ENCODE peak calls at places on chromosomes 5 and 9, in four cellular contexts. T is GM12878, F is lung, U is fibroblast of lung. M is an unnamed sample.

GRCh38 chr5:14445581-14446290 is 135.9 kb upstream of the OTULINL start:
- DNase-seq in T (no peak), F (no peak), U (peak), M (no peak)

GRCh38 chr5:74441616-74442015 is 198.9 kb downstream of the ENC1 start:
- DNase-seq in T (no peak), F (no peak), U (no peak), M (no peak)

GRCh38 chr9:113631811-113632665 is 168.5 kb downstream of the RGS3 start:
- DNase-seq in T (no peak), F (no peak), U (peak), M (no peak)

GRCh38 chr9:32589083-32589713 is 16.2 kb upstream of the NDUFB6 start:
- DNase-seq in T (no peak), F (no peak), U (peak), M (no peak)

GRCh38 chr5:172559004-172559932 is 81.8 kb upstream of the NEURL1B start:
- DNase-seq in T (no peak), F (no peak), U (peak), M (peak)

GRCh38 chr9:124366476-124367220 is 48.6 kb downstream of the PSMB7 start:
- DNase-seq in T (no peak), F (no peak), U (peak), M (no peak)

GRCh38 chr9:96661711-96662110 is 6.6 kb upstream of the PRXL2C start:
- DNase-seq in T (no peak), F (no peak), U (peak), M (no peak)

GRCh38 chr5:172509405-172509781 is 55.1 kb upstream of the SH3PXD2B start:
- DNase-seq in T (no peak), F (peak), U (no peak), M (no peak)

GRCh38 chr9:34984049-34984448 is 5.5 kb upstream of the DNAJB5 start:
- DNase-seq in T (no peak), F (no peak), U (peak), M (no peak)

GRCh38 chr5:54087436-54087835 is 222.9 kb downstream of the ARL15 start:
- DNase-seq in T (no peak), F (no peak), U (peak), M (peak)

GRCh38 chr5:141155540-141156374 is 5.9 kb downstream of the PCDHB6 start:
- DNase-seq in T (no peak), F (no peak), U (no peak), M (no peak)

GRCh38 chr5:140862441-140863295 is 6.1 kb upstream of the PCDHA11 start:
- DNase-seq in T (no peak), F (no peak), U (no peak), M (no peak)

GRCh38 chr5:38596997-38597396 is 40.6 kb upstream of the LIFR start:
- DNase-seq in T (no peak), F (no peak), U (no peak), M (no peak)

GRCh38 chr9:9552665-9553064 is 1060.1 kb downstream of the PTPRD start:
- DNase-seq in T (no peak), F (no peak), U (no peak), M (no peak)

GRCh38 chr9:93009337-93010015 is 49.0 kb upstream of the SUSD3 start:
- DNase-seq in T (no peak), F (no peak), U (no peak), M (no peak)

GRCh38 chr5:149345892-149346222 is 558 bp downstream of the GRPEL2 start:
- DNase-seq in T (no peak), F (no peak), U (peak), M (no peak)

GRCh38 chr9:87545858-87546257 is 48.2 kb downstream of the DAPK1 start:
- DNase-seq in T (no peak), F (no peak), U (peak), M (no peak)

GRCh38 chr5:67042586-67043133 is 153.9 kb downstream of the CD180 start:
- DNase-seq in T (no peak), F (no peak), U (no peak), M (no peak)

GRCh38 chr9:95626885-95627558 is 110.3 kb upstream of the PTCH1 start:
- DNase-seq in T (no peak), F (no peak), U (no peak), M (no peak)

GRCh38 chr5:130198927-130199326 is 294.7 kb downstream of the CHSY3 start:
- DNase-seq in T (no peak), F (no peak), U (peak), M (no peak)

GRCh38 chr5:55037046-55037771 is 13.2 kb downstream of the GZMK start:
- DNase-seq in T (no peak), F (no peak), U (peak), M (no peak)

GRCh38 chr9:109708507-109708945 is 71.5 kb upstream of the PALM2AKAP2 start:
- DNase-seq in T (no peak), F (no peak), U (peak), M (peak)

GRCh38 chr9:38205279-38205678 is 136.3 kb upstream of the SHB start:
- DNase-seq in T (no peak), F (no peak), U (no peak), M (no peak)

GRCh38 chr5:5659066-5659465 is 236.6 kb downstream of the ICE1 start:
- DNase-seq in T (no peak), F (no peak), U (no peak), M (no peak)

GRCh38 chr9:16627967-16628366 is 242.5 kb downstream of the BNC2 start:
- DNase-seq in T (no peak), F (peak), U (peak), M (peak)

GRCh38 chr9:76957258-76957657 is 51.3 kb upstream of the PRUNE2 start:
- DNase-seq in T (no peak), F (no peak), U (no peak), M (no peak)

GRCh38 chr5:41508186-41508585 is 2.2 kb downstream of the PLCXD3 start:
- DNase-seq in T (no peak), F (no peak), U (peak), M (no peak)

GRCh38 chr9:112874006-112874405 is 16.7 kb downstream of the SLC46A2 start:
- DNase-seq in T (no peak), F (no peak), U (peak), M (no peak)

GRCh38 chr9:133572821-133573361 is 36.3 kb downstream of the FAM163B start:
- DNase-seq in T (no peak), F (peak), U (no peak), M (no peak)

GRCh38 chr5:5246736-5247135 is 106.6 kb downstream of the ADAMTS16 start:
- DNase-seq in T (no peak), F (no peak), U (no peak), M (no peak)

GRCh38 chr5:154652746-154653417 is 102.3 kb upstream of the LARP1 start:
- DNase-seq in T (no peak), F (no peak), U (peak), M (no peak)

GRCh38 chr9:6628714-6629113 is 16.8 kb downstream of the GLDC start:
- DNase-seq in T (no peak), F (no peak), U (no peak), M (no peak)

GRCh38 chr5:172175263-172175719 is 12.7 kb downstream of the STK10 start:
- DNase-seq in T (peak), F (peak), U (no peak), M (no peak)

GRCh38 chr5:172235827-172236749 is 42.1 kb downstream of the EFCAB9 start:
- DNase-seq in T (no peak), F (no peak), U (peak), M (no peak)

GRCh38 chr5:52735139-52735538 is 52.6 kb upstream of the ITGA1 start:
- DNase-seq in T (no peak), F (no peak), U (no peak), M (no peak)

GRCh38 chr9:87324613-87325194 is 173.0 kb upstream of the DAPK1 start:
- DNase-seq in T (peak), F (no peak), U (peak), M (no peak)

GRCh38 chr9:17837931-17838330 is 259.1 kb downstream of the SH3GL2 start:
- DNase-seq in T (no peak), F (no peak), U (no peak), M (no peak)

GRCh38 chr5:168740821-168741213 is 161.6 kb upstream of the PANK3 start:
- DNase-seq in T (no peak), F (no peak), U (no peak), M (no peak)
- H3K4me3 ChIP-seq in T (no peak), F (no peak), U (no peak), M (no peak)

GRCh38 chr9:100428871-100429654 is 2.1 kb downstream of the MSANTD3 start:
- DNase-seq in T (no peak), F (no peak), U (peak), M (peak)
- H3K4me3 ChIP-seq in T (no peak), F (no peak), U (peak), M (peak)

GRCh38 chr9:122220673-122221222 is 8.0 kb downstream of the LHX6 start:
- DNase-seq in T (no peak), F (no peak), U (no peak), M (no peak)

GRCh38 chr9:122218070-122218884 is 10.5 kb downstream of the LHX6 start:
- DNase-seq in T (no peak), F (no peak), U (no peak), M (no peak)

GRCh38 chr9:122217640-122218039 is 11.1 kb downstream of the LHX6 start:
- DNase-seq in T (no peak), F (no peak), U (no peak), M (no peak)

GRCh38 chr9:122219856-122220672 is 8.7 kb downstream of the LHX6 start:
- DNase-seq in T (no peak), F (no peak), U (no peak), M (no peak)

GRCh38 chr9:122218885-122219855 is 9.6 kb downstream of the LHX6 start:
- DNase-seq in T (no peak), F (no peak), U (no peak), M (no peak)
- H3K4me3 ChIP-seq in T (no peak), F (no peak), U (no peak), M (no peak)

DNA sequence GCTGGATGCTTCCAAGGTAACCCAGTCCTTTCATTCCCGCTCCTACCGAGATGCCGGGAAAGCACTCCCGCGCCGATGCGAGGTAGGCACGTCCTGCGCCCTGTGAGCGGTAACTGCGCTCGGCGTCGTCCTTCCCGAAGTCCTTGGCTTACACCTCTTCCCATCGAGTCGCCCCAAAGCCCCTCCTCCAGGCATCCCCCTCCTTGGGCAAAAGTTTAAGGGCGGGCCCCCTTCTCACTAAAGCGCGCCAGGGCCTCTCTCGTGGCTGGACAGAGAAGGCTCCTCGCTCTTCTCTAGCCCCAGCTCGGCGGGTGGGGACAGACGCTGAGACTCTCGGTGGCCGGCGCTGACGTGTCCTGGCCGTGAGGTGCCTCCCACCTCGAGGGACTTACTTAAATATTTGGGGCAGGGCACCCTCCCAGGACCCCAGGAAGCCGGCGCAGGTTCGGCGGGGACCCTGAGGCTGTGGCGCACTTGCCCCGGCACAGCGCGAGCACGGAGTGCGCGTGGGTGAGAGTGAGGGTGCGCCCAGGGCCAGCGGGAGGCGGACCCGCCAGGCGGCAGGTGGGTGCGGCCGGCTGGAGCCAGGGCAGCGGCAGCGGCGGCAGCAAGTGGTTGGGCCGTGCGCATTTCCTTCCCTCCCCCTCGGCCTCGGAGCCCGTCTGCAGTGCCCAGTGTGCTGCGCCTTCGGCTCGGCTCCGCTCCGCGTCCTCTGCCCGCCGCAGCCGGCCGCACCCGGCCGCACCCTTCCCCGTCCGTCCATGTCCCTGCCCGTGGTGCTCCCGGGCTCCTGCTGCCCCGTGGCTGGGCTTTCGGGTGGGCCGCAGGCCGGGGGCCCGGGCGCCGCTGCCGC is at the start of gene ENTREP1:
- DNase-seq in T (no peak), F (peak), U (peak), M (no peak)
- H3K4me3 ChIP-seq in T (no peak), F (peak), U (peak), M (peak)

GRCh38 chr5:56233230-56233629 is at the start of gene ANKRD55:
- DNase-seq in T (no peak), F (no peak), U (no peak), M (no peak)
- H3K4me3 ChIP-seq in T (no peak), F (no peak), U (no peak), M (no peak)

DNA sequence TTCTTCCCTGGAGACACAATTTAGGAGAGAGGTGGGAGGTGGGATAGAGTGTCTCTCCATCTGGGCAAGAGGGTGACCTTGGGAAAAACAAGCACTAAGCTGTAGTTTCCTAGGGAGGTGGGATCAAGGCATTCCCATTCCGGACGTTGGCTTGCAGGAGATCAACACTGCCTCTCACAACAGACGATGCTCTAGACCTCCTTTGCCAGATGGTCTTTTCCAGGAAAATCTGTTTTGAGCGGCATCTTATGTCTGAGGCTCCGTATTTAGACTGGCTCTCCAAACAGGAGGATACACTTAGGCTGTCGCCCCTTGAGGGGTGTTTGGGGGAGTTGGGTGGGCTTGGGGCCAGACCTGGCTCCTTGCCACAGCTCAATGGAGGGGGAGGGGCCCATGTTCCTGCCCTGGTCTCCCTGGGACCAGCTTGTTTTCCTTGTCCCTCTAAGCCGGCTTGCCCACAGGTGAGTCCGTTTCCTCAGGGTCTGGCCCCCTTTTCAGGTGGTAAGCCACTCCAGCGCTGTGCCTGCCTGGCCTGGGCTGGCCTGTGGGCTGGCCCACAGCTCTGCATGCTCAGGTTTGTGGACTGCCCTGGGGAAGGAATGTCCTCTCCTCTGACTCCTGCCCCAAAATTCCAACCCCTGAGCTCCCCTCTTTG is 2.4 kb downstream of the PSD2 start:
- DNase-seq in T (no peak), F (no peak), U (no peak), M (no peak)
- H3K4me3 ChIP-seq in T (no peak), F (no peak), U (no peak), M (no peak)

DNA sequence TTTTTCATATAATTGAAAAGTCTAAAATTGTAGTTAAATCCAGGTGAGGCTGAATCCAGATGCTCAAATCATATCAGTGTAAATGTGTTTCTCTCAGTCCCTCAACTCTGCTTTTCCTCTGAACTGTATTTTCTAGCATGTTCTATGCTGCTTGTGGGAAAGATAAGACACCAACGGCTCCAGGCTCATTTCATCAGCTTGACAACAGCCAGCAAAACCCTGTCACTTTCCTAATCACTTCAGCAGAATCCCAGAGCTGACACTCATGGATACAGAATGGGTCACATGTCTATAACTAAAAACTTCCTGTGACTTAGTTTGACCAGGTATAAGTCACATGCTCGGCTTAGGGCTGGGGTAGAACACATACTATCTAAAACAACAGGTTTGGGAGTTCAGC is 179.4 kb upstream of the ADRA1B start:
- DNase-seq in T (no peak), F (no peak), U (no peak), M (no peak)
- H3K4me3 ChIP-seq in T (no peak), F (no peak), U (no peak), M (no peak)

GRCh38 chr5:35857004-35857345 is 284 bp downstream of the IL7R start:
- DNase-seq in T (no peak), F (no peak), U (peak), M (no peak)

GRCh38 chr5:35854248-35854647 is 2.4 kb upstream of the IL7R start:
- DNase-seq in T (no peak), F (no peak), U (no peak), M (no peak)

GRCh38 chr5:35855221-35855620 is 1.5 kb upstream of the IL7R start:
- DNase-seq in T (no peak), F (no peak), U (no peak), M (no peak)

GRCh38 chr5:35857606-35858205 is 1.0 kb downstream of the IL7R start:
- DNase-seq in T (no peak), F (no peak), U (peak), M (peak)

GRCh38 chr5:35856186-35857003 is at the start of gene IL7R:
- DNase-seq in T (no peak), F (no peak), U (peak), M (no peak)
- H3K4me3 ChIP-seq in T (no peak), F (no peak), U (no peak), M (peak)

GRCh38 chr5:127324756-127325155 is 34.2 kb downstream of the MEGF10 start:
- DNase-seq in T (no peak), F (no peak), U (no peak), M (no peak)

GRCh38 chr5:127322405-127322804 is 31.8 kb downstream of the MEGF10 start:
- DNase-seq in T (no peak), F (no peak), U (no peak), M (no peak)

GRCh38 chr5:127320032-127320945 is 29.7 kb downstream of the MEGF10 start:
- DNase-seq in T (peak), F (no peak), U (peak), M (no peak)

GRCh38 chr5:127326438-127326837 is 35.8 kb downstream of the MEGF10 start:
- DNase-seq in T (no peak), F (no peak), U (no peak), M (no peak)

DNA sequence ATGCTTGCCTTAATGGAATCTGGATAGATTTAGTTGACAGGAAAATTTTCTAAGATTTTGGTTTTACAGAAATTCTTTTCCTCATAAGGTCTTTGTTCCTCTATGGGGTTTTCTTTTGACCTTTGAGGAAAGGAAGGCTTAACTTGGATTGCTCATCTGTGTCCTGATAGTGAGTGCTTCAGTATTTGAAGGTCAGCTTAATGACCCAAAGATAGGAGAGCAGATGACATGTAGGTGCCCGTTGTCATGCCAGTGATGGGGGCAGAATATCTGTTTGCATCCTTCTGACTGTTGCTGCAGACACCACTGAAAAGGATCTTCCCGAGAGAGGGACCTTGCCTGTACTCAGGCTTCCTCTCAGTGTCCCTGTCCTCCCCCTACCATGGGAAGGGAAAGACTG is 30.9 kb downstream of the MEGF10 start:
- DNase-seq in T (no peak), F (no peak), U (no peak), M (no peak)
- H3K4me3 ChIP-seq in T (no peak), F (no peak), U (no peak), M (no peak)

M was measured in BJ.